ENCODE peak calls at places on chromosomes 7 and 10, in five cellular contexts. L, B, W, Z and S are unnamed samples.

GRCh38 chr10:69477968-69478597 is 26.8 kb downstream of the TSPAN15 start:
- DNase-seq in L (no peak), B (no peak), W (no peak), Z (no peak), S (no peak)

GRCh38 chr10:87865201-87866025 is 2.0 kb downstream of the PTEN start:
- DNase-seq in L (no peak), B (no peak), W (no peak), Z (no peak), S (peak; percentile 16)

GRCh38 chr10:49182776-49183175 is 5.4 kb downstream of the TMEM273 start:
- DNase-seq in L (no peak), B (no peak), W (no peak), Z (no peak), S (no peak)

GRCh38 chr7:1664711-1665591 is 5.1 kb upstream of the ELFN1 start:
- DNase-seq in L (peak; percentile 66), B (peak; percentile 74), W (no peak), Z (peak; percentile 93), S (peak; percentile 66)

GRCh38 chr10:73358331-73359279 is at the start of gene CFAP70:
- DNase-seq in L (peak; percentile 91), B (peak; percentile 97), W (peak; percentile 83), Z (peak; percentile 92), S (peak; percentile 93)

GRCh38 chr10:24731942-24732341 is 8.3 kb upstream of the ARHGAP21 start:
- DNase-seq in L (no peak), B (no peak), W (no peak), Z (no peak), S (no peak)

GRCh38 chr7:114645451-114645850 is 230.8 kb downstream of the FOXP2 start:
- DNase-seq in L (no peak), B (no peak), W (no peak), Z (no peak), S (no peak)

GRCh38 chr10:93413252-93413689 is 68.9 kb downstream of the MYOF start:
- DNase-seq in L (peak; percentile 30), B (no peak), W (no peak), Z (no peak), S (no peak)

GRCh38 chr10:95655571-95656290 is 780 bp downstream of the ALDH18A1 start:
- DNase-seq in L (peak; percentile 45), B (no peak), W (no peak), Z (peak; percentile 25), S (peak; percentile 5)

GRCh38 chr7:12783421-12783820 is 96.0 kb downstream of the ARL4A start:
- DNase-seq in L (no peak), B (no peak), W (no peak), Z (no peak), S (no peak)

GRCh38 chr7:21454182-21454581 is 26.3 kb downstream of the SP4 start:
- DNase-seq in L (no peak), B (no peak), W (no peak), Z (no peak), S (no peak)

GRCh38 chr10:127968027-127968441 is 61.1 kb downstream of the PTPRE start:
- DNase-seq in L (no peak), B (peak; percentile 28), W (no peak), Z (no peak), S (no peak)

GRCh38 chr7:100730136-100730800 is 3.1 kb upstream of the ZAN start:
- DNase-seq in L (no peak), B (no peak), W (no peak), Z (no peak), S (no peak)

GRCh38 chr7:1938788-1939433 is 268.8 kb downstream of the ELFN1 start:
- DNase-seq in L (peak; percentile 39), B (no peak), W (no peak), Z (no peak), S (no peak)

GRCh38 chr10:27542812-27543211 is 38.7 kb downstream of the RAB18 start:
- DNase-seq in L (no peak), B (no peak), W (no peak), Z (no peak), S (no peak)

GRCh38 chr7:43758861-43759683 is 592 bp downstream of the BLVRA start:
- DNase-seq in L (peak; percentile 56), B (no peak), W (peak; percentile 5), Z (peak; percentile 76), S (peak; percentile 69)

GRCh38 chr10:58041901-58042300 is 225.8 kb downstream of the IPMK start:
- DNase-seq in L (no peak), B (no peak), W (no peak), Z (no peak), S (no peak)

GRCh38 chr7:16724344-16724743 is 29.2 kb upstream of the TSPAN13 start:
- DNase-seq in L (no peak), B (no peak), W (no peak), Z (no peak), S (no peak)

GRCh38 chr7:123665157-123665556 is 9.5 kb downstream of the LMOD2 start:
- DNase-seq in L (no peak), B (no peak), W (no peak), Z (no peak), S (no peak)

GRCh38 chr7:77923419-77923818 is 124.8 kb downstream of the PHTF2 start:
- DNase-seq in L (no peak), B (no peak), W (no peak), Z (no peak), S (no peak)

GRCh38 chr10:7277874-7278273 is 133.0 kb downstream of the SFMBT2 start:
- DNase-seq in L (no peak), B (no peak), W (no peak), Z (no peak), S (no peak)

GRCh38 chr10:130022071-130022470 is 58.0 kb upstream of the EBF3 start:
- DNase-seq in L (peak; percentile 1), B (peak; percentile 9), W (no peak), Z (no peak), S (no peak)

GRCh38 chr10:91514025-91514424 is 103.9 kb downstream of the HECTD2 start:
- DNase-seq in L (no peak), B (no peak), W (no peak), Z (no peak), S (no peak)

GRCh38 chr7:100509213-100509612 is 25.5 kb downstream of the NYAP1 start:
- DNase-seq in L (no peak), B (no peak), W (no peak), Z (no peak), S (no peak)

GRCh38 chr7:94276797-94277196 is 117.9 kb upstream of the COL1A2 start:
- DNase-seq in L (no peak), B (no peak), W (no peak), Z (peak; percentile 7), S (no peak)

GRCh38 chr7:157738064-157738460 is 401.3 kb downstream of the DNAJB6 start:
- DNase-seq in L (no peak), B (peak; percentile 56), W (no peak), Z (no peak), S (no peak)

GRCh38 chr10:58153751-58154150 is 113.9 kb downstream of the IPMK start:
- DNase-seq in L (no peak), B (no peak), W (no peak), Z (no peak), S (no peak)

GRCh38 chr7:134083766-134084487 is 43.2 kb upstream of the LRGUK start:
- DNase-seq in L (no peak), B (no peak), W (no peak), Z (no peak), S (no peak)

GRCh38 chr10:99709480-99710229 is 22.3 kb downstream of the COX15 start:
- DNase-seq in L (peak; percentile 32), B (peak; percentile 40), W (no peak), Z (peak; percentile 30), S (no peak)

GRCh38 chr7:4876586-4876985 is 6.9 kb downstream of the RADIL start:
- DNase-seq in L (no peak), B (no peak), W (no peak), Z (no peak), S (no peak)

GRCh38 chr7:106979551-106980357 is 64.8 kb upstream of the PRKAR2B start:
- DNase-seq in L (no peak), B (peak; percentile 35), W (no peak), Z (no peak), S (no peak)

GRCh38 chr7:75928600-75928939 is 13.6 kb downstream of the POR start:
- DNase-seq in L (peak; percentile 25), B (no peak), W (no peak), Z (peak; percentile 72), S (no peak)

GRCh38 chr10:131886181-131886716 is 14.6 kb upstream of the PPP2R2D start:
- DNase-seq in L (no peak), B (peak; percentile 15), W (no peak), Z (no peak), S (no peak)

GRCh38 chr7:111098011-111098925 is 7.3 kb downstream of the LRRN3 start:
- DNase-seq in L (peak; percentile 53), B (peak; percentile 50), W (no peak), Z (no peak), S (peak; percentile 42)